ENCODE peak calls at places on chromosomes 5 and 9, in ten cellular contexts. H is H9, C is uterus, K is SK-N-SH, O is vagina, G is kidney, R is ovary, L is OCI-LY7, S is PC-9, Y is body of pancreas. F is an unnamed sample.

GRCh38 chr5:74392698-74393431 is 247.7 kb downstream of the ENC1 start:
- DNase-seq in H (no peak), C (no peak), K (no peak), O (no peak), G (no peak), R (no peak), L (peak; percentile 18), S (peak; percentile 94), Y (no peak), F (no peak)

GRCh38 chr9:108517591-108518365 is 338.0 kb downstream of the ACTL7B start:
- DNase-seq in H (no peak), C (no peak), K (no peak), O (no peak), G (no peak), R (no peak), L (no peak), S (no peak), Y (no peak), F (no peak)

GRCh38 chr5:107228237-107228636 is 442.5 kb downstream of the EFNA5 start:
- DNase-seq in H (no peak), C (no peak), K (no peak), O (no peak), G (no peak), R (no peak), L (no peak), S (no peak), Y (no peak), F (no peak)

GRCh38 chr5:14685757-14686156 is 21.2 kb downstream of the OTULIN start:
- DNase-seq in H (no peak), C (no peak), K (peak; percentile 69), O (no peak), G (no peak), R (no peak), L (peak; percentile 70), S (peak; percentile 39), Y (no peak), F (no peak)

GRCh38 chr9:35659340-35659739 is 1.2 kb downstream of the CCDC107 start:
- DNase-seq in H (no peak), C (peak; percentile 32), K (no peak), O (no peak), G (peak; percentile 36), R (no peak), L (no peak), S (peak; percentile 60), Y (no peak), F (no peak)

GRCh38 chr9:8857330-8858249 is 1058.0 kb upstream of the DMAC1 start:
- DNase-seq in H (peak; percentile 74), C (peak; percentile 57), K (peak; percentile 72), O (no peak), G (peak; percentile 88), R (peak; percentile 82), L (no peak), S (no peak), Y (peak; percentile 37), F (peak; percentile 31)

GRCh38 chr5:90356612-90357011 is 52.9 kb downstream of the CETN3 start:
- DNase-seq in H (no peak), C (no peak), K (peak; percentile 3), O (no peak), G (no peak), R (no peak), L (no peak), S (no peak), Y (no peak), F (no peak)

GRCh38 chr5:135100011-135100410 is 66.0 kb upstream of the PITX1 start:
- DNase-seq in H (no peak), C (no peak), K (no peak), O (no peak), G (no peak), R (no peak), L (no peak), S (no peak), Y (no peak), F (no peak)

GRCh38 chr5:172582940-172583339 is 58.1 kb upstream of the NEURL1B start:
- DNase-seq in H (no peak), C (no peak), K (no peak), O (no peak), G (no peak), R (no peak), L (no peak), S (no peak), Y (no peak), F (no peak)
- H3K27ac ChIP-seq in H (no peak overlapping the region), C (peak overlapping the region; percentile 71), K (no peak overlapping the region), O (peak overlapping the region; percentile 40), G (no peak overlapping the region), R (peak overlapping the region; percentile 65), L (no peak overlapping the region), S (no peak overlapping the region), Y (no peak overlapping the region), F (peak overlapping the region; percentile 23)

GRCh38 chr5:530556-530955 is 6.3 kb upstream of the SLC9A3 start:
- DNase-seq in H (no peak), C (no peak), K (no peak), O (no peak), G (peak; percentile 75), R (no peak), L (no peak), S (no peak), Y (no peak), F (no peak)

GRCh38 chr5:526456-527088 is 2.3 kb upstream of the SLC9A3 start:
- DNase-seq in H (no peak), C (no peak), K (no peak), O (no peak), G (peak; percentile 36), R (no peak), L (no peak), S (no peak), Y (no peak), F (no peak)

GRCh38 chr5:530001-530400 is 5.8 kb upstream of the SLC9A3 start:
- DNase-seq in H (no peak), C (no peak), K (no peak), O (no peak), G (no peak), R (no peak), L (peak; percentile 32), S (no peak), Y (no peak), F (no peak)

GRCh38 chr5:527646-528591 is 3.7 kb upstream of the SLC9A3 start:
- DNase-seq in H (no peak), C (no peak), K (peak; percentile 68), O (no peak), G (peak; percentile 67), R (no peak), L (no peak), S (no peak), Y (no peak), F (no peak)

DNA sequence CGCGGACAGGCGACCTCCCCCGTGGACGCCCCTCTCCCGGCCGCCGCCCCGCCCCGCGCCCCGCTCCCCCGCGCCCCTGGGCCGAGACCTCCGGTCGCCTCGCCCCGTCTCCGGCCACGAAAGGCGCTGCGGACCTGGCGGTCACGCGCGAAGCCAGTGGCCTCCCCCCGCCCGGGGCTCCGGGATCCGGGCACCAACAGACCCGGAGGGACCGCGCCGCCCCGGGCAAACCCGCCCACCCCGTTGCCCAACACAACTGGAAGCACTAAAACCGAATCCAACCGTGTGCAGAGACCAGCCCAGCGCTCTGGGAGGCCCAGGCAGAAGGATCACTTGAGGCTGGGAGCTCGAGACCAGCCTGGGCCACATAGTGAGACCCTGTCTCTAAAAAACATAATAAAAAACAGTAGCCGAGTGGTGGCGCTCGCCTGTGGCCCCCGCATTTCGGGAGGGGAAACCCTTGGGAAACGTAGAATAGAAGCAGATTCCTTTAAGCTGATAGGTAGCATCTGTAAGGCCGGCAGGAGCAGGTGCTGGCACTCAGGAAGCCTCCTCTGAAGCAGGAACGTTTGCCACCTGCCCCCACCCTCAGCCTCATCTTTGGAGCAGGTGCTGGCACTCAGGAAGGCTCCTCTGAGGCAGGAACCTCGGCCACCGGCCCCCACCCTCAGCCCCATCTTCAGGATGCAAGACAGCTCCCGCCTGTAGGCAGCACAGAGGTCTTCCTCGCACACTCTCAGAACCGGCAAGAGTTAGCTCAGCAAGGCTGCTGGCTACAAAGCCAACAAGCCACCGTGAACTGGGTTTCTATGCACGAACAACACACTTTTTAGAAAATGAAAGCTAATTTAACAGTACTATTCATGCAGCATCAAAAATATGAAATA is 4.6 kb upstream of the SLC9A3 start:
- DNase-seq in H (no peak), C (no peak), K (no peak), O (no peak), G (peak; percentile 62), R (no peak), L (no peak), S (no peak), Y (no peak), F (no peak)
- TF ChIP-seq CTCF in H (peak; percentile 27), C (no peak), K (no peak), O (no peak), G (no peak), R (no peak), L (no peak), S (no peak), Y (no peak), F (no peak)

GRCh38 chr9:38026021-38026809 is 42.8 kb downstream of the SHB start:
- DNase-seq in H (peak; percentile 67), C (peak; percentile 71), K (peak; percentile 47), O (no peak), G (peak; percentile 72), R (peak; percentile 49), L (no peak), S (peak; percentile 93), Y (no peak), F (peak; percentile 41)
- H3K27ac ChIP-seq in H (no peak overlapping the region), C (peak overlapping the region; percentile 72), K (peak overlapping the region; percentile 88), O (peak overlapping the region; percentile 49), G (peak overlapping the region; percentile 86), R (peak overlapping the region; percentile 48), L (no peak overlapping the region), S (peak overlapping the region; percentile 93), Y (peak overlapping the region; percentile 70), F (peak overlapping the region; percentile 26)

GRCh38 chr9:129361196-129361595 is 183.1 kb upstream of the IER5L start:
- DNase-seq in H (no peak), C (no peak), K (no peak), O (no peak), G (peak; percentile 29), R (no peak), L (no peak), S (no peak), Y (no peak), F (no peak)

GRCh38 chr9:129365196-129365595 is 187.1 kb upstream of the IER5L start:
- DNase-seq in H (no peak), C (no peak), K (no peak), O (no peak), G (no peak), R (no peak), L (no peak), S (no peak), Y (no peak), F (no peak)

GRCh38 chr9:129359871-129360536 is 181.9 kb upstream of the IER5L start:
- DNase-seq in H (no peak), C (no peak), K (peak; percentile 55), O (no peak), G (peak; percentile 49), R (no peak), L (no peak), S (no peak), Y (no peak), F (no peak)

GRCh38 chr9:129363216-129363873 is 185.3 kb upstream of the IER5L start:
- DNase-seq in H (no peak), C (no peak), K (no peak), O (no peak), G (peak; percentile 47), R (no peak), L (no peak), S (no peak), Y (no peak), F (no peak)

DNA sequence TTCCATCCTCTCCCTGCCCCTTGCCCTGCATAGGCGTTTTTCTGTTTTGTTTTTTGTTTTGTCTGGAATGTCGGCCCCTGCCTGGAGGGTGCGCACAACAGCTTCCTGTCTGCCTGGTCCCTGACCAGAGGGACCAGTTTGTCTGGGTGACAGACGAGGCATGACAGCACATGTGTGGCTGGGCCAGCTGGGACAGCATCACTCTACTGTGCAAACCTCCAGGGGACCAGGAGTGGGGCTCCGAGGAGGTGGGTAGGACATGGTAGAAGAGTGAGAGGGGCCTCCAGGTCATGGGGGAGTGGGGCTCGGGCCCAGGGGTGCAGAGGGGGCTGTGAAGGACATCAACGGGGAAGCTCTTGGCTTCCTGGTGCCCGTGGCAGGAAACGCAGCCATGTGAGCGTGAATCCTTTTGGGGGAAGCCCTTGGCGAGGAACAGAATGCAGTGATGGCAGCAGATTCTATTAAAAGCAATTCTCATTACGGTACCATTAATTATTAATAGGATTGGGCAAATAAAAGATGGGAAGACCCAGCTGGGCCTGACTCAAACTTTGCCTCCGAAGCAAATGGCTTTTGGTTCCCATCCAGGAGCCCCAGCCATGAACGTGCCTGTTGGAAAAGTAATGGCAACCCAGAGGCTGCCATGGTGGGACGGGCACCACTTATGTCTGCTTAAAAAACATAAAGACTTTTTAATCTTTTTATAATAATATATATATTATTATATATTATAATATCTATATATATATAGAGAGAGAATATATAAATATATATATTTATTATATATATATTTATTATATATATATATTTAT is 184.4 kb upstream of the IER5L start:
- DNase-seq in H (no peak), C (no peak), K (peak; percentile 71), O (no peak), G (peak; percentile 83), R (no peak), L (peak; percentile 29), S (peak; percentile 77), Y (peak; percentile 52), F (no peak)
- TF ChIP-seq CTCF in H (no peak), C (no peak), K (no peak), O (no peak), G (no peak), R (no peak), L (peak; percentile 32), S (peak; percentile 50), Y (no peak), F (no peak)